ENCODE peak calls at places on chromosomes 1 and 21, in ten cellular contexts. T, F, M, E, D, R, S, B, G and L are unnamed samples.

GRCh38 chr21:43596616-43597015 is 62.7 kb downstream of the HSF2BP start:
- DNase-seq in E (no peak), G (no peak), F (no peak), T (no peak), M (no peak), D (no peak), B (no peak), R (no peak), S (no peak), L (no peak)

GRCh38 chr1:204267191-204267601 is 53.4 kb upstream of the GOLT1A start:
- DNase-seq in E (peak), F (no peak), R (no peak), D (no peak), G (no peak), M (no peak), S (no peak), B (no peak), T (no peak), L (peak)

GRCh38 chr1:21914880-21915640 is 22.1 kb downstream of the HSPG2 start:
- DNase-seq in T (peak), B (no peak), G (no peak), R (no peak), D (no peak), M (no peak), S (peak), E (no peak), F (no peak), L (no peak)

GRCh38 chr21:27647921-27648320 is 681.0 kb upstream of the ADAMTS5 start:
- DNase-seq in B (no peak), S (no peak), F (no peak), M (no peak), R (no peak), D (no peak), E (no peak), T (no peak), G (no peak), L (no peak)

GRCh38 chr1:179440971-179441370 is 75.2 kb downstream of the AXDND1 start:
- DNase-seq in G (no peak), M (no peak), E (no peak), T (no peak), D (no peak), R (no peak), F (no peak), B (peak), S (peak), L (no peak)

GRCh38 chr1:239856067-239856466 is 235.6 kb upstream of the FMN2 start:
- DNase-seq in R (no peak), T (no peak), F (no peak), S (no peak), G (no peak), E (no peak), D (no peak), M (no peak), B (no peak), L (no peak)

GRCh38 chr1:213676741-213677140 is 311.0 kb upstream of the PROX1 start:
- DNase-seq in E (no peak), F (no peak), B (no peak), R (no peak), D (no peak), M (no peak), S (no peak), T (no peak), G (no peak), L (no peak)

GRCh38 chr1:63674865-63675815 is 81.9 kb downstream of the PGM1 start:
- DNase-seq in D (no peak), M (no peak), T (no peak), G (no peak), B (no peak), R (no peak), F (no peak), S (no peak), E (no peak), L (peak)

GRCh38 chr1:37477198-37477931 is 3.0 kb downstream of the ZC3H12A start:
- DNase-seq in B (peak), M (no peak), D (no peak), T (peak), R (no peak), S (peak), F (peak), E (no peak), G (peak), L (no peak)

GRCh38 chr1:56539403-56539802 is 40.0 kb downstream of the PLPP3 start:
- DNase-seq in S (no peak), F (no peak), R (no peak), D (no peak), E (no peak), B (no peak), T (no peak), G (no peak), M (no peak), L (no peak)

GRCh38 chr1:1832151-1832550 is 53.9 kb upstream of the NADK start:
- DNase-seq in R (no peak), M (no peak), T (no peak), D (no peak), E (no peak), B (no peak), S (no peak), F (no peak), G (no peak), L (no peak)

GRCh38 chr1:169497317-169497716 is 11.6 kb upstream of the SLC19A2 start:
- DNase-seq in F (no peak), G (no peak), D (no peak), M (no peak), S (no peak), R (no peak), E (no peak), B (no peak), T (no peak), L (no peak)

GRCh38 chr1:169731446-169731845 is 2.4 kb downstream of the SELE start:
- DNase-seq in D (no peak), E (no peak), M (no peak), R (no peak), S (no peak), T (no peak), B (no peak), G (no peak), F (no peak), L (no peak)

DNA sequence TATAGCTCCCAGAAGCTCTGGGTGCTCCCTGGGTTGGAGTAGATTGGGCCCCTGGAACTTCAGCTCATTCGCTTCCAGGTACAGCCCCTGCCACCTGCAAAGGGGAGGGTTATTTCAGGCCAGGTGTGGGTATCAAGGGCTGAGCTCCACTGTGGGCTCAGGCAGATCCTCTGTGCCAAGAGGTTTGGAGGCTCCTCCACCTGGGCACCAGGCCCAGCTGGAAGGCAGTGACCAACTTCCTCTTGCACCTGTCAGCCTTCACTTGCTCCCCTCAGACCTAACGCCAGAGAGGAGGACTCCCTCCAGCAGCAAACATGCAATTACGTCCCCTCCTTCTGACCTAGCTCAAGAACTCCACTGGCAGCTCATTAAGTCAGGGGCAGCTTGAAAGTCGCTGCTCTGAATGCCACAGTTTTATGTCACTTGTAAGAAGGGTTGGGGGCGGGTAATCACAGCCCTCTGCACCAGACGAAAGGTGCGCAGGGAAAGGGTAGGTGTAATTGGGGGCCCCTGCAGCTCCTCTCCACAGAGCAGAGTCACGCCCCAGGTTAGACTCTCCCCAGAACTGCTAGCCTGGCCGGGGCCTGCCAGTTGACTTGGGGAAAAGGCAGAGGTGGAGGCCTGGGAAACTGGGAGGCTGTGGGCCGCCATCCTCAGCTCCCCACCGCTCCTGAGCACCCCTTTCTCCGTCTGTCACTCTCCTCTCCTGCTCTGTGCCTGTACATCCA is 125.0 kb upstream of the TMPRSS2 start:
- DNase-seq in F (no peak), T (no peak), E (no peak), R (no peak), B (no peak), M (no peak), D (no peak), G (no peak), S (no peak), L (no peak)
- H3K27ac ChIP-seq in F (no peak), T (no peak), E (no peak), R (no peak), B (no peak), M (no peak), D (no peak), G (no peak), S (no peak), L (no peak)

DNA sequence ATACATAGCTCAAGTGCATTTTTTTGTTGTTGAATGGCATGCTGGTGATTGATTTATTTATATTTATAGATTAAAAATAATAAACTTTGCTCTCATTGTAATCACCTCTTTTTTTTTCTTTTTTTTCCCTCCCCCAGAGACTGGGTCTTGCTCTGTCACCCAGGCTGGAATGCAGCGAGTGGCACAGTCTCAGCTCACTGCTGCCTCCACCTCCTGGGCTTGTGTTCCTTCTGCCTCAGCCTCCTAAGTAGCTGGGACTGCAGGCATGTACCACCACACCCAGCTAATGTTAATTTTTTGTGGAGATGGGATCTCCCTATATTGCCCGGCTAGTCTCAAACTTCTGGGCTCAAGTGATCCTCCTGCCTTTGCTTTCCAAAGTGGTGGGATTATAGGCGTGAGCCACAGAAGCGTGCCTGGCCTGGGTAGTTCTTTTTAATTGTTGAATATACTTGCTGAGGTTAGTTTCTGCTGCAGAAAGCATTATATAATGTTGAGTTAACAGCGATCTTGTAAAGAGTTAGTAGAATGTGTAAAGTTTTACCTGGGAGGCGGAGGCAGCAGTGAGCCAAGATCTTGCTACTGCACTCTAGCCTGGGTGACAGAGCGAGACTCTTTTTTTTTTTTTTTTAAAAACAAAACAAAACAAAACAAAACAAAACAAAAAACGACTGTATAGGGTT is 82.6 kb downstream of the CAMTA1 start:
- DNase-seq in M (no peak), F (no peak), B (no peak), T (no peak), E (no peak), R (no peak), S (no peak), D (no peak), G (peak), L (no peak)
- H3K27ac ChIP-seq in M (no peak), F (no peak), B (peak), T (no peak), E (no peak), R (no peak), S (no peak), D (no peak), G (no peak), L (no peak)

GRCh38 chr1:41354956-41355355 is 6.3 kb upstream of the FOXO6 start:
- DNase-seq in F (no peak), E (no peak), D (no peak), T (no peak), B (peak), M (no peak), G (no peak), R (peak), S (no peak), L (no peak)

GRCh38 chr1:41351262-41352151 is 9.7 kb upstream of the FOXO6 start:
- DNase-seq in F (no peak), B (no peak), S (no peak), T (no peak), E (no peak), R (no peak), M (no peak), G (peak), D (no peak), L (no peak)

GRCh38 chr1:41355761-41356160 is 5.5 kb upstream of the FOXO6 start:
- DNase-seq in E (no peak), S (no peak), R (peak), T (no peak), D (no peak), M (no peak), G (no peak), B (peak), F (no peak), L (no peak)

GRCh38 chr1:41355356-41355755 is 5.9 kb upstream of the FOXO6 start:
- DNase-seq in S (no peak), R (peak), D (no peak), M (no peak), T (no peak), E (no peak), F (no peak), B (peak), G (no peak), L (no peak)

DNA sequence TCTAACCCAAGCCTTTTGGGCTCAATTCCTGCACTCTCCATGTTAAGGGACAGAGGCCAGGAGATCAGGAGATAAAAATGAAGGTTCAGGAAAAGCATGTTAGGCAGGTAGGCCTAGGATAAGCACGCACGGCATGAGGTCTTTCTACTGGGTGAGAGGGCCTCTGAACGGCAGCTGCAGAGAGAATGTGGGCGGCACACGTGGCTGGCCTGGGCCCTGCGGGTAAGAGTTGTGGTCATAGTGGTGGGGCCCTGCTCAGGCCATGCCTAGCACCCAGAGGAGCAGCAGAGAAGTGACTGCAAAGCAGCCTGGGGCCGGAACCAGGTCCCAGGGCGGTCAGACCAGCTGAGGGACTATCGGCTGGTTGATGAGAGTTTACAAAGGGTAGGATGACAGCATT is 7.5 kb upstream of the FOXO6 start:
- DNase-seq in E (no peak), R (peak), D (no peak), F (no peak), S (no peak), G (no peak), M (no peak), B (peak), T (no peak), L (no peak)
- H3K27ac ChIP-seq in E (no peak), R (no peak), D (no peak), F (no peak), S (no peak), G (no peak), M (no peak), B (no peak), T (no peak), L (no peak)

DNA sequence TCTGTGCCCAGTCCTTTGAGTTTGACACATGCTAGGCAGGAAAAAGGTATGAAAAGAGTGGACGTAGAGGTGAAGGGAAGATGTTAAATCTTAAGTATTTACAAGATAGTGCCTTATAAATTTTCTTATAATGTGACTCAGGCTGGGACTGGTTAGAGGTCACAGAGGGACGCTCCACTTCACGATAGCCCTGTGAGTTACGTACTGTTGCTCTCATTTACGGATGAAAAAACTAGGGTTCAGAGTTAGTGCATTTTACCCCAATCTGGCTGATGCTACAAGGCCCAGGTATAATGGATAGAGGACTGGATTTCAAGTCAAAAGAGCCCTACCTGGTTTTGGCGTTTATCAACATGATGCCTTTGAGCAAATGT is 1.4 kb upstream of the TUT4 start:
- DNase-seq in E (no peak), T (no peak), S (no peak), R (no peak), F (no peak), M (no peak), D (no peak), G (no peak), B (no peak), L (no peak)
- H3K27ac ChIP-seq in E (peak), T (peak), S (peak), R (peak), F (peak), M (peak), D (peak), G (peak), B (no peak), L (peak)

DNA sequence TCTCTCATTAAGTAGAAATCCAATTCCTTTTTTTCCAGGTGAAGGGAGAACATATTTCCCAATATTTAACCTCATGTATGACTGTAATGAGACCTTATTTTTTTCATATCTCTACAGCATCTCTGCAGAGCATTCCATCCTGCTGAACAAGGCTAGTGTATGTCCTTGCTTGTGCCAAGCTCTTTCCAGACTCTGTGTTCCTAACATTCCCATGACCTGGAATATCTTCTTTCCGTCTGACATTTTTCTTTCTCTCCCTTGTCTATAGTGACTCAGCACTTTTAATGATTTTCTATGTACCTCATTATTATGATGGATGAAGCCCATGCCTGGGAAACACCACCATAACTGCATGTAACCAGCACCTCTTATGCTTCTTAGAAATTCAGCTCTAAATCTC is 278.3 kb upstream of the NRIP1 start:
- DNase-seq in B (no peak), F (no peak), M (no peak), D (no peak), T (no peak), G (no peak), S (no peak), R (no peak), E (no peak), L (no peak)
- H3K27ac ChIP-seq in B (no peak), F (no peak), M (no peak), D (no peak), T (no peak), G (no peak), S (no peak), R (no peak), E (no peak), L (no peak)